ENCODE peak calls at places on chromosomes 2 and 18, in seven cellular contexts. K is effector memory CD4-positive, alpha-beta T cell; Q is stromal cell of bone marrow; H is EH; W is GM10248; O is nephron progenitor cell; G is naive B cell. V is an unnamed sample.

GRCh38 chr2:157173740-157174184 is 83.7 kb upstream of the GALNT5 start:
- DNase-seq in K (no peak), O (no peak), H (peak), Q (peak), W (no peak), G (no peak), V (no peak)

GRCh38 chr2:211035548-211036185 is 479.3 kb downstream of the CPS1 start:
- DNase-seq in O (peak), G (no peak), K (no peak), W (no peak), Q (peak), H (no peak), V (no peak)

GRCh38 chr2:85903849-85904248 is 15.1 kb upstream of the ST3GAL5 start:
- DNase-seq in H (no peak), G (no peak), W (no peak), Q (no peak), K (no peak), O (no peak), V (no peak)

GRCh38 chr18:27715751-27716150 is 461.2 kb downstream of the CDH2 start:
- DNase-seq in O (no peak), H (peak), Q (no peak), G (no peak), K (no peak), W (no peak), V (no peak)

GRCh38 chr2:3665886-3666612 is 8.0 kb downstream of the ALLC start:
- DNase-seq in G (no peak), Q (no peak), W (no peak), O (no peak), K (no peak), H (no peak), V (no peak)

GRCh38 chr18:49193896-49194295 is 243.1 kb upstream of the SMAD7 start:
- DNase-seq in O (no peak), G (no peak), Q (no peak), K (no peak), H (no peak), W (no peak), V (no peak)

GRCh38 chr2:38690499-38691420 is 24.8 kb downstream of the GALM start:
- DNase-seq in O (no peak), W (no peak), K (no peak), G (no peak), Q (peak), H (peak), V (no peak)

GRCh38 chr18:76839395-76839794 is 17.0 kb downstream of the ZNF236 start:
- DNase-seq in O (no peak), H (peak), Q (no peak), W (no peak), G (no peak), K (no peak), V (no peak)

GRCh38 chr2:54676656-54677055 is 46.8 kb upstream of the EML6 start:
- DNase-seq in K (no peak), Q (peak), O (no peak), H (peak), G (no peak), W (no peak), V (no peak)

GRCh38 chr18:10291568-10291981 is 162.9 kb upstream of the APCDD1 start:
- DNase-seq in H (peak), G (no peak), O (no peak), Q (no peak), W (no peak), K (no peak), V (no peak)

GRCh38 chr18:60067426-60068210 is 167.8 kb downstream of the PMAIP1 start:
- DNase-seq in G (no peak), O (no peak), W (no peak), K (no peak), Q (no peak), H (no peak), V (peak)

GRCh38 chr2:234998404-234999211 is 46.8 kb downstream of the SH3BP4 start:
- DNase-seq in Q (no peak), O (no peak), K (no peak), H (peak), G (no peak), W (no peak), V (no peak)

V was measured in NCI-H1092 treated with DMSO at 0.1 percent for 48 hours.